ENCODE peak calls at places on chromosomes 16 and 17, in eight cellular contexts. Y, N, R, I, A, K, C and F are unnamed samples.

GRCh38 chr16:14301150-14302030 is 230.3 kb downstream of the MRTFB start:
- DNase-seq in Y (peak; percentile 65), N (no peak), R (peak; percentile 32), I (peak; percentile 82), A (no peak), K (peak; percentile 42), C (no peak), F (peak; percentile 94)

GRCh38 chr17:50195196-50195865 is 6.1 kb downstream of the COL1A1 start:
- DNase-seq in Y (no peak), N (peak; percentile 50), R (peak; percentile 28), I (no peak), A (no peak), K (no peak), C (no peak), F (peak; percentile 92)

GRCh38 chr17:56863974-56864373 is 30.0 kb downstream of the DGKE start:
- DNase-seq in Y (no peak), N (no peak), R (no peak), I (no peak), A (no peak), K (peak; percentile 18), C (no peak), F (no peak)

GRCh38 chr17:45963889-45964288 is 35.2 kb upstream of the STH start:
- DNase-seq in Y (no peak), N (no peak), R (no peak), I (no peak), A (peak; percentile 64), K (no peak), C (no peak), F (no peak)

GRCh38 chr17:81583589-81584337 is 31.6 kb upstream of the FAAP100 start:
- DNase-seq in Y (no peak), N (no peak), R (no peak), I (no peak), A (no peak), K (no peak), C (no peak), F (no peak)

GRCh38 chr17:42674755-42675347 is 1.9 kb downstream of the PLEKHH3 start:
- DNase-seq in Y (peak; percentile 86), N (no peak), R (peak; percentile 64), I (peak; percentile 86), A (no peak), K (peak; percentile 44), C (no peak), F (peak; percentile 94)

GRCh38 chr16:59412275-59412841 is 678.2 kb upstream of the GOT2 start:
- DNase-seq in Y (peak; percentile 59), N (no peak), R (no peak), I (no peak), A (no peak), K (peak; percentile 41), C (no peak), F (no peak)

GRCh38 chr17:80663783-80664206 is 119.2 kb downstream of the RPTOR start:
- DNase-seq in Y (no peak), N (no peak), R (no peak), I (no peak), A (no peak), K (no peak), C (peak; percentile 71), F (no peak)

GRCh38 chr17:49575524-49576120 is at the start of gene NXPH3:
- DNase-seq in Y (peak; percentile 80), N (peak; percentile 95), R (peak; percentile 86), I (peak; percentile 57), A (peak; percentile 60), K (peak; percentile 91), C (peak; percentile 72), F (peak; percentile 97)

GRCh38 chr17:42055496-42055895 is 5.1 kb upstream of the C17orf113 start:
- DNase-seq in Y (no peak), N (no peak), R (no peak), I (no peak), A (no peak), K (no peak), C (no peak), F (no peak)

GRCh38 chr17:65519471-65519870 is 42.0 kb downstream of the AXIN2 start:
- DNase-seq in Y (peak; percentile 28), N (no peak), R (no peak), I (no peak), A (no peak), K (no peak), C (no peak), F (no peak)

GRCh38 chr17:9959377-9959981 is 54.4 kb upstream of the RCVRN start:
- DNase-seq in Y (peak; percentile 80), N (no peak), R (no peak), I (peak; percentile 28), A (no peak), K (peak; percentile 87), C (no peak), F (peak; percentile 63)

GRCh38 chr16:8576141-8577004 is 13.9 kb downstream of the TMEM114 start:
- DNase-seq in Y (no peak), N (no peak), R (no peak), I (no peak), A (no peak), K (no peak), C (no peak), F (no peak)
- H3K27me3 ChIP-seq in Y (no peaks in the 10 kb centered on the region), N (no peaks in the 10 kb centered on the region), R (no peaks in the 10 kb centered on the region), I (no peaks in the 10 kb centered on the region), A (peaks cover 8% of the 10 kb centered on the region), K (no peaks in the 10 kb centered on the region), C (no peaks in the 10 kb centered on the region), F (peaks cover 13% of the 10 kb centered on the region)

DNA sequence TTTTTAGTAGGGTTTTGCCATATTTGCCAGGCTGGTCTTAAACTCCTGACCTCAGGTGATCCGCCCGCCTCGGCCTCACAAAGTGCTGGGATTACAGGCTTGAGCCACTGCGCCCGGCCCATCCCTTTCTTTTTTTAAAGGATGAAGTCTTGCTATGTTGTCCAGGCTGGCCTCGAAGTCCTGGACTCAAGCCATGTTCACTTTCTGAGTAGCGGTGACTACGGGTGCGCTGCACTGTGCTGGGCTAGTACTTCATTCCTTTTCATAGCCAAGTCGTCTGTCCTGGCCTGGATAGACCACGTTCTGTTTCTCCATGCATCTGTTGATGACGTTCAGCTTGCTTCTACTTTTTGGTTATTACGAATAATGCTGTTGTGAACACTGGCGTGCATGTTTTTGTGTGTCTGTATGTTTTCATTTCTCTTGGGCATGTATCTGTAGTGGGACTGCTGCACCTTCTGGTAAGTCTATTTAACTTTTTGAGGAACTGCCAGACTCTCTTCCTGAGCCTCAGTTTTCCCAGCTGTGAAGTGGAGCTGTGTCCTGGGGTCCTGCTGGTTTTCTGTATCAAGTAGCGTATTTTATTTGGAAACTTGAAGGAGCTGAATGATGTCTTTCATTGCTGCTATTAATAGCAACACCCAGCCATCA is 40.0 kb upstream of the GSE1 start:
- DNase-seq in Y (no peak), N (peak; percentile 34), R (no peak), I (no peak), A (no peak), K (no peak), C (no peak), F (no peak)
- H3K4me1 ChIP-seq in Y (peaks cover 20% of the 10 kb centered on the region), N (peaks cover 62% of the 10 kb centered on the region), R (peaks cover 39% of the 10 kb centered on the region), I (peaks cover 84% of the 10 kb centered on the region), A (peaks cover 35% of the 10 kb centered on the region), K (peaks cover 62% of the 10 kb centered on the region), C (peaks cover 59% of the 10 kb centered on the region), F (peaks cover 30% of the 10 kb centered on the region)

DNA sequence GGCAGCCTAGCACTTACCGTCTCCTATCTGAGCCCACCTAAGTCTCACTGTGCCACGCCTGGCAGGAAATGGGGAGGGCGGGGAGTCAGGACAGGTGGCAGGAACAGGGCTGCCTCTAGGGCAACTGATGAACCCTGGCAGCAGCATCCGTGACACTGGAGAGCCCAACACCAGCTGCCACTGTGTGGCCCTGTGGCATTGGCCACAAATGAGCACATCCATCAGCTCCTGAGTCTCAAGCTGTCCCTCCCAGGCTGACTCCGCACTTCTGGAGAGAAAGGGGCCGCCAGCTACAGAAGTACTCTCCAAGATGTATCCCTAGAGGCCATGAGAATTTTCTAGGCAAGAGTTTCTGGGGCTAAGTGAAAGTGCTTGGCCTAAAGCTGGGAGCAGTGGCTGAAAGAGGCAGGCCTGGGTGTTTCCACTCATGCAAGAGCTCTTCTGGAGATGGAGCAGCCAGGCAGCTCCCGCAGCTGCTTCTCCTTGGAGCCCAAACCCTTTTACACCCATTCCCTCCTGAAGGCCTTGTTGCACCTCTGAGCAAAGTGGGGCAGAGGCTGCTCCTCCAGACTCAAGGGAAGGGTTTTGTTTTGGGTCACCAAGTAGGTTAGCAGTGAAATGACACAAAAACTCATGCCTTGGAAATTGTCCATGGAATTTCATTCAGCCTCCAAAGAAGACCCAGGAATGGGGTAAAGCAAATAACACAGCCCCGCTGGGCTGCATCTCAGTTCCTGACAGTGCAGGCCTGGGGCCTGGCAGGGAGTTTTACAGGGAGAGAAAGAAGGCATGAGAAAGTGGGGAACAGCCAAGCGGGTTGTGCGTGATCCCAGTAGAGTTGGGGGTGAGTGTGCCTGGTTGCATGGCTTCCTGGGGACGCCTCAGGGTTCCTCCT is 25.8 kb downstream of the PEMT start:
- DNase-seq in Y (no peak), N (no peak), R (no peak), I (no peak), A (no peak), K (no peak), C (no peak), F (peak; percentile 93)
- H3K27me3 ChIP-seq in Y (no peaks in the 10 kb centered on the region), N (no peaks in the 10 kb centered on the region), R (no peaks in the 10 kb centered on the region), I (no peaks in the 10 kb centered on the region), A (no peaks in the 10 kb centered on the region), K (no peaks in the 10 kb centered on the region), C (no peaks in the 10 kb centered on the region), F (no peaks in the 10 kb centered on the region)

GRCh38 chr16:2042666-2043295 is 4.9 kb downstream of the NTHL1 start:
- DNase-seq in Y (no peak), N (no peak), R (no peak), I (no peak), A (no peak), K (no peak), C (no peak), F (no peak)

GRCh38 chr16:2044541-2044940 is 3.1 kb downstream of the NTHL1 start:
- DNase-seq in Y (no peak), N (no peak), R (no peak), I (no peak), A (no peak), K (no peak), C (no peak), F (no peak)

GRCh38 chr16:2042171-2042570 is 5.5 kb downstream of the NTHL1 start:
- DNase-seq in Y (no peak), N (peak; percentile 91), R (peak; percentile 82), I (no peak), A (no peak), K (no peak), C (no peak), F (no peak)

GRCh38 chr16:2043980-2044451 is 3.6 kb downstream of the NTHL1 start:
- DNase-seq in Y (no peak), N (peak; percentile 85), R (peak; percentile 82), I (no peak), A (no peak), K (no peak), C (no peak), F (no peak)

GRCh38 chr16:2043296-2043979 is 4.2 kb downstream of the NTHL1 start:
- DNase-seq in Y (no peak), N (peak; percentile 82), R (no peak), I (no peak), A (no peak), K (no peak), C (no peak), F (no peak)
- H3K4me1 ChIP-seq in Y (peaks cover 2% of the 10 kb centered on the region), N (peaks cover 49% of the 10 kb centered on the region), R (peaks cover 74% of the 10 kb centered on the region), I (peaks cover 24% of the 10 kb centered on the region), A (peaks cover 27% of the 10 kb centered on the region), K (peaks cover 6% of the 10 kb centered on the region), C (peaks cover 11% of the 10 kb centered on the region), F (peaks cover 24% of the 10 kb centered on the region)